ENCODE peak calls at places on chromosomes 6 and 20, in ten cellular contexts. F, A, P, I, K, H, Q, Z, E and L are unnamed samples.

GRCh38 chr6:117270121-117270959 is 5.0 kb downstream of the VGLL2 start:
- DNase-seq in E (no peak), P (no peak), Z (peak), H (no peak), K (no peak), I (no peak), Q (peak), F (no peak), A (no peak), L (no peak)

GRCh38 chr6:118860880-118861279 is 33.1 kb upstream of the ASF1A start:
- DNase-seq in I (no peak), Q (no peak), K (no peak), F (peak), A (no peak), P (no peak), H (no peak), Z (no peak), E (no peak), L (no peak)

GRCh38 chr6:100506651-100507050 is 41.9 kb upstream of the SIM1 start:
- DNase-seq in E (no peak), H (no peak), F (no peak), I (no peak), K (peak), P (no peak), Q (no peak), A (no peak), Z (no peak), L (no peak)

GRCh38 chr6:40249935-40250334 is 315.7 kb upstream of the MOCS1 start:
- DNase-seq in A (no peak), Z (no peak), I (no peak), K (no peak), P (no peak), F (no peak), E (no peak), H (no peak), Q (no peak), L (no peak)

GRCh38 chr20:25544316-25544715 is 41.0 kb downstream of the NINL start:
- DNase-seq in I (no peak), Z (no peak), E (no peak), A (no peak), H (no peak), Q (no peak), P (no peak), K (no peak), F (no peak), L (no peak)

GRCh38 chr6:82554706-82555105 is 191.1 kb downstream of the TPBG start:
- DNase-seq in E (no peak), K (no peak), H (no peak), A (no peak), Q (no peak), F (no peak), P (no peak), I (no peak), Z (no peak), L (no peak)

GRCh38 chr6:155524249-155524651 is 68.6 kb upstream of the NOX3 start:
- DNase-seq in F (no peak), E (no peak), A (no peak), P (no peak), H (no peak), Z (no peak), Q (no peak), K (no peak), I (no peak), L (peak)

GRCh38 chr6:25331085-25331685 is 52.0 kb downstream of the CARMIL1 start:
- DNase-seq in Z (no peak), A (no peak), K (no peak), F (no peak), E (no peak), I (no peak), Q (no peak), P (no peak), H (no peak), L (no peak)

GRCh38 chr6:136729832-136730231 is 62.4 kb downstream of the MAP3K5 start:
- DNase-seq in Q (no peak), P (no peak), H (no peak), I (no peak), E (no peak), K (no peak), F (no peak), A (no peak), Z (no peak), L (no peak)

GRCh38 chr6:130696806-130697205 is 130.4 kb upstream of the SMLR1 start:
- DNase-seq in K (no peak), E (no peak), Q (no peak), Z (no peak), P (no peak), H (no peak), F (no peak), A (no peak), I (no peak), L (no peak)

GRCh38 chr6:162032620-162033019 is 694.9 kb downstream of the PRKN start:
- DNase-seq in F (no peak), I (no peak), E (no peak), P (no peak), H (no peak), K (no peak), Z (no peak), Q (no peak), A (no peak), L (no peak)

GRCh38 chr6:131015630-131016263 is 47.3 kb downstream of the EPB41L2 start:
- DNase-seq in A (no peak), P (no peak), Q (no peak), Z (no peak), K (no peak), E (no peak), H (no peak), F (no peak), I (no peak), L (no peak)

GRCh38 chr20:49477200-49477599 is 5.3 kb downstream of the KCNB1 start:
- DNase-seq in I (no peak), E (no peak), A (no peak), F (no peak), Z (no peak), H (no peak), P (no peak), K (no peak), Q (no peak), L (no peak)

GRCh38 chr6:106628658-106629102 is 618 bp downstream of the RTN4IP1 start:
- DNase-seq in P (no peak), H (no peak), I (no peak), Z (peak), A (no peak), E (no peak), K (no peak), F (no peak), Q (no peak), L (no peak)

GRCh38 chr20:53581444-53582311 is 12.0 kb downstream of the ZNF217 start:
- DNase-seq in K (no peak), I (no peak), Q (no peak), H (no peak), P (no peak), Z (no peak), A (peak), F (no peak), E (peak), L (no peak)

GRCh38 chr20:53582574-53583351 is 10.9 kb downstream of the ZNF217 start:
- DNase-seq in F (peak), A (peak), K (peak), Z (no peak), E (peak), I (peak), H (no peak), Q (no peak), P (no peak), L (peak)

DNA sequence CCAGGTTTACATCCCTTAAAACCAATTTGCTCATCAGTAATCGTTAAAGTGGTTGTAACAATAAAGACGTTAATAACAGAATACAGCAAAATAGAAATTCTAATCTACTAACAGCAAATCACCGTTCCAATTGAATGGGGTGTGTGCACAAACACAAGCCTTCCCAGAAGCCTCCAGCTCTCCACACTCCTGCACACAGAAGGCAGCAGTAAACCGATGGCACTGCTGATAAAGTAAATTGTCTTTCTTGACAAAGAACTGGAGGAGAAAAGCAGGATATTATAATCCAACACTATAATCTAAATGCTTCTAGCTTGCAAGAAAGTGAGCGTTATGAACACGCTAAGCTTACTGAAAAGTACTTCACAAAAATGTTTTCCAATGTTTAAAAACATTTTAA is 7.0 kb downstream of the ZNF217 start:
- DNase-seq in Q (no peak), P (no peak), A (no peak), E (no peak), K (no peak), I (no peak), Z (no peak), H (no peak), F (no peak), L (no peak)
- H3K4me3 ChIP-seq in Q (no peak), P (no peak), A (no peak), E (peak), K (no peak), I (no peak), Z (no peak), H (no peak), F (no peak), L (no peak)

DNA sequence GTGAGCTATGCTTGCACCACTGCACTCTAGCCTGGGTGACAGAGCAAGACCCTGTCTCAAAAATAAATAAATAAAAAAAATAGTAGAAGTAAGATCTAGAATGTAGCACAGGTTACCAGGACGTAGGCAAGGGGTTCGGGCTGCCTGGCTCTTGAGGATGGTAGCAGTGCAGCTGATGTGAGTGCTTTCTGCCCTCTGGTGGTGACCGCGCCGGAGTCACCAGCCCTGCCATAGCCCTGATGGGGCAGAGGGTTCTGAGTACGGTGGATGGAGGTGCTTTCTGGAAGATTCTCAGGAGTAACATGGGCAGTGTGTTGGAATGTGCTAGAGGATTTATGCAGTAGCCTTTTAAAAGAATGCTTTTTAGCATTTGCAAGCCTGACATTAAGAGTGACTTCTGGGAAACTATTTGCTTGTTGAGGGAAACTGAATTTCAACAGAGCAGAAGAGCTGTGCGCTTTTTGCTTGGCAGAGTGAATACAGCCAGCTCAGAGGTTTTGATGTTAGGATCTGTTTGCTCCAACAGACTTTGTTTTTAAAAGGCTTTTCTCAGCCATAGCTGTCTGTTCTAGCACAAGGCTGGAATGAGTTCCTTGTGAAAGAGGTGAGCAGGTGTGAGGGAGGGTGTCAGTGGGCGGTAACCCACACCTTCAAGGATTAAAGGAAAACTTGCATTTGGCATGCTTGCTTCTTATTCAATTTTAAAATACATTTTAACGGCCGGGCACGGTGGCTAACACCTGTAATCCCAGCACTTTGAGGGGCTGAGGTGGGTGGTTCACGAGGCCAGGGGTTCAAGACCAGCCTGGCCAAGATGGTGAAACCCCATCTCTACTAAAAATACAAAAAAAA is 65.9 kb downstream of the PTPN1 start:
- DNase-seq in P (peak), K (no peak), H (peak), Q (peak), A (no peak), I (peak), Z (peak), E (peak), F (peak), L (no peak)
- TF ChIP-seq CTCF in P (peak), K (peak), H (peak), Q (peak), A (peak), I (peak), Z (peak), E (peak), F (peak), L (peak)

GRCh38 chr6:7106215-7106751 is 1.5 kb upstream of the RREB1 start:
- DNase-seq in Z (peak), K (no peak), I (no peak), A (no peak), F (no peak), P (no peak), H (no peak), E (no peak), Q (no peak), L (no peak)
- H3K4me3 ChIP-seq in Z (no peak), K (no peak), I (no peak), A (no peak), F (no peak), P (peak), H (peak), E (peak), Q (peak), L (no peak)

GRCh38 chr6:13927203-13927602 is 2.5 kb downstream of the RNF182 start:
- DNase-seq in K (no peak), P (no peak), E (no peak), Q (no peak), A (no peak), H (no peak), Z (no peak), F (no peak), I (peak), L (no peak)
- TF ChIP-seq CTCF in K (peak), P (no peak), E (peak), Q (no peak), A (no peak), H (no peak), Z (no peak), F (no peak), I (no peak), L (peak)